ENCODE peak calls at places on chromosome X, in ten cellular contexts. One of them, this sample, is unnamed.

GRCh38 chrX:87679849-87680248 is 162.2 kb downstream of the KLHL4 start:
- DNase-seq in ELR: no peak
- DNase-seq in amygdala: no peak
- DNase-seq in NCI-H510A treated with DMSO at 0.1 percent for 48 hours: no peak
- DNase-seq in activated CD4-positive, alpha-beta T cell treated with anti-CD3 and anti-CD28 coated beads for 4 hours: no peak
- DNase-seq in A172: no peak
- DNase-seq in CD8-positive, alpha-beta T cell: no peak
- DNase-seq in activated T-helper 1 cell treated with anti-CD3 and anti-CD28 coated beads, Interleukin-12 subunit alpha, Interleukin-12 subunit beta, Interleukin-2, Interleukin-4 antibody, amounts not matched to agents 30 ng/mL and 10 ng/mL and 1 ng/mL, durations not matched to agents 14 hours and 24 hours and 36 hours: no peak
- DNase-seq in NCI-H774: no peak
- DNase-seq in IMR-90: no peak
- DNase-seq in this sample: no peak

GRCh38 chrX:20547649-20548051 is 280.9 kb upstream of the RPS6KA3 start:
- DNase-seq in activated T-helper 1 cell treated with anti-CD3 and anti-CD28 coated beads, Interleukin-12 subunit alpha, Interleukin-12 subunit beta, Interleukin-2, Interleukin-4 antibody, amounts not matched to agents 30 ng/mL and 10 ng/mL and 1 ng/mL, durations not matched to agents 14 hours and 24 hours and 36 hours: no peak
- DNase-seq in CD8-positive, alpha-beta T cell: no peak
- DNase-seq in NCI-H510A treated with DMSO at 0.1 percent for 48 hours: no peak
- DNase-seq in NCI-H774: no peak
- DNase-seq in ELR: peak; percentile 23
- DNase-seq in amygdala: no peak
- DNase-seq in IMR-90: peak; percentile 68
- DNase-seq in activated CD4-positive, alpha-beta T cell treated with anti-CD3 and anti-CD28 coated beads for 4 hours: no peak
- DNase-seq in A172: peak; percentile 74
- DNase-seq in this sample: no peak

GRCh38 chrX:2690856-2691542 is at the start of gene CD99:
- DNase-seq in A172: peak; percentile 86
- DNase-seq in ELR: peak; percentile 88
- DNase-seq in IMR-90: peak; percentile 78
- DNase-seq in NCI-H774: no peak
- DNase-seq in activated T-helper 1 cell treated with anti-CD3 and anti-CD28 coated beads, Interleukin-12 subunit alpha, Interleukin-12 subunit beta, Interleukin-2, Interleukin-4 antibody, amounts not matched to agents 30 ng/mL and 10 ng/mL and 1 ng/mL, durations not matched to agents 14 hours and 24 hours and 36 hours: peak; percentile 90
- DNase-seq in NCI-H510A treated with DMSO at 0.1 percent for 48 hours: no peak
- DNase-seq in amygdala: no peak
- DNase-seq in CD8-positive, alpha-beta T cell: peak; percentile 91
- DNase-seq in activated CD4-positive, alpha-beta T cell treated with anti-CD3 and anti-CD28 coated beads for 4 hours: peak; percentile 93
- DNase-seq in this sample: peak; percentile 79

GRCh38 chrX:125203737-125204578 is 115.7 kb upstream of the TEX13C start:
- DNase-seq in ELR: no peak
- DNase-seq in A172: no peak
- DNase-seq in NCI-H510A treated with DMSO at 0.1 percent for 48 hours: peak; percentile 20
- DNase-seq in amygdala: no peak
- DNase-seq in IMR-90: no peak
- DNase-seq in activated CD4-positive, alpha-beta T cell treated with anti-CD3 and anti-CD28 coated beads for 4 hours: no peak
- DNase-seq in activated T-helper 1 cell treated with anti-CD3 and anti-CD28 coated beads, Interleukin-12 subunit alpha, Interleukin-12 subunit beta, Interleukin-2, Interleukin-4 antibody, amounts not matched to agents 30 ng/mL and 10 ng/mL and 1 ng/mL, durations not matched to agents 14 hours and 24 hours and 36 hours: no peak
- DNase-seq in CD8-positive, alpha-beta T cell: no peak
- DNase-seq in NCI-H774: peak; percentile 67
- DNase-seq in this sample: peak; percentile 52

GRCh38 chrX:20361081-20361889 is 94.6 kb upstream of the RPS6KA3 start:
- DNase-seq in ELR: no peak
- DNase-seq in CD8-positive, alpha-beta T cell: no peak
- DNase-seq in NCI-H774: no peak
- DNase-seq in IMR-90: peak; percentile 53
- DNase-seq in activated CD4-positive, alpha-beta T cell treated with anti-CD3 and anti-CD28 coated beads for 4 hours: no peak
- DNase-seq in activated T-helper 1 cell treated with anti-CD3 and anti-CD28 coated beads, Interleukin-12 subunit alpha, Interleukin-12 subunit beta, Interleukin-2, Interleukin-4 antibody, amounts not matched to agents 30 ng/mL and 10 ng/mL and 1 ng/mL, durations not matched to agents 14 hours and 24 hours and 36 hours: no peak
- DNase-seq in A172: no peak
- DNase-seq in amygdala: no peak
- DNase-seq in NCI-H510A treated with DMSO at 0.1 percent for 48 hours: no peak
- DNase-seq in this sample: no peak

GRCh38 chrX:129427267-129427666 is 96.0 kb downstream of the SMARCA1 start:
- DNase-seq in A172: no peak
- DNase-seq in amygdala: no peak
- DNase-seq in NCI-H774: no peak
- DNase-seq in NCI-H510A treated with DMSO at 0.1 percent for 48 hours: no peak
- DNase-seq in IMR-90: no peak
- DNase-seq in activated CD4-positive, alpha-beta T cell treated with anti-CD3 and anti-CD28 coated beads for 4 hours: no peak
- DNase-seq in CD8-positive, alpha-beta T cell: no peak
- DNase-seq in activated T-helper 1 cell treated with anti-CD3 and anti-CD28 coated beads, Interleukin-12 subunit alpha, Interleukin-12 subunit beta, Interleukin-2, Interleukin-4 antibody, amounts not matched to agents 30 ng/mL and 10 ng/mL and 1 ng/mL, durations not matched to agents 14 hours and 24 hours and 36 hours: no peak
- DNase-seq in ELR: no peak
- DNase-seq in this sample: no peak

GRCh38 chrX:72712094-72712755 is 1.9 kb downstream of the PHKA1 start:
- DNase-seq in activated CD4-positive, alpha-beta T cell treated with anti-CD3 and anti-CD28 coated beads for 4 hours: no peak
- DNase-seq in CD8-positive, alpha-beta T cell: no peak
- DNase-seq in ELR: peak; percentile 9
- DNase-seq in activated T-helper 1 cell treated with anti-CD3 and anti-CD28 coated beads, Interleukin-12 subunit alpha, Interleukin-12 subunit beta, Interleukin-2, Interleukin-4 antibody, amounts not matched to agents 30 ng/mL and 10 ng/mL and 1 ng/mL, durations not matched to agents 14 hours and 24 hours and 36 hours: no peak
- DNase-seq in amygdala: no peak
- DNase-seq in NCI-H510A treated with DMSO at 0.1 percent for 48 hours: peak; percentile 22
- DNase-seq in A172: no peak
- DNase-seq in NCI-H774: no peak
- DNase-seq in IMR-90: peak; percentile 13
- DNase-seq in this sample: no peak

GRCh38 chrX:41960142-41960541 is 36.8 kb upstream of the CASK start:
- DNase-seq in amygdala: no peak
- DNase-seq in CD8-positive, alpha-beta T cell: no peak
- DNase-seq in NCI-H510A treated with DMSO at 0.1 percent for 48 hours: no peak
- DNase-seq in activated T-helper 1 cell treated with anti-CD3 and anti-CD28 coated beads, Interleukin-12 subunit alpha, Interleukin-12 subunit beta, Interleukin-2, Interleukin-4 antibody, amounts not matched to agents 30 ng/mL and 10 ng/mL and 1 ng/mL, durations not matched to agents 14 hours and 24 hours and 36 hours: no peak
- DNase-seq in IMR-90: no peak
- DNase-seq in ELR: no peak
- DNase-seq in A172: no peak
- DNase-seq in NCI-H774: no peak
- DNase-seq in activated CD4-positive, alpha-beta T cell treated with anti-CD3 and anti-CD28 coated beads for 4 hours: no peak
- DNase-seq in this sample: no peak

GRCh38 chrX:97609357-97609756 is 725.6 kb downstream of the RPA4 start:
- DNase-seq in CD8-positive, alpha-beta T cell: no peak
- DNase-seq in activated CD4-positive, alpha-beta T cell treated with anti-CD3 and anti-CD28 coated beads for 4 hours: no peak
- DNase-seq in IMR-90: no peak
- DNase-seq in NCI-H774: no peak
- DNase-seq in ELR: no peak
- DNase-seq in NCI-H510A treated with DMSO at 0.1 percent for 48 hours: no peak
- DNase-seq in A172: no peak
- DNase-seq in activated T-helper 1 cell treated with anti-CD3 and anti-CD28 coated beads, Interleukin-12 subunit alpha, Interleukin-12 subunit beta, Interleukin-2, Interleukin-4 antibody, amounts not matched to agents 30 ng/mL and 10 ng/mL and 1 ng/mL, durations not matched to agents 14 hours and 24 hours and 36 hours: no peak
- DNase-seq in amygdala: no peak
- DNase-seq in this sample: no peak

GRCh38 chrX:19879742-19880378 is 7.5 kb downstream of the SH3KBP1 start:
- DNase-seq in ELR: no peak
- DNase-seq in activated CD4-positive, alpha-beta T cell treated with anti-CD3 and anti-CD28 coated beads for 4 hours: no peak
- DNase-seq in activated T-helper 1 cell treated with anti-CD3 and anti-CD28 coated beads, Interleukin-12 subunit alpha, Interleukin-12 subunit beta, Interleukin-2, Interleukin-4 antibody, amounts not matched to agents 30 ng/mL and 10 ng/mL and 1 ng/mL, durations not matched to agents 14 hours and 24 hours and 36 hours: no peak
- DNase-seq in CD8-positive, alpha-beta T cell: no peak
- DNase-seq in A172: no peak
- DNase-seq in amygdala: no peak
- DNase-seq in IMR-90: no peak
- DNase-seq in NCI-H774: no peak
- DNase-seq in NCI-H510A treated with DMSO at 0.1 percent for 48 hours: no peak
- DNase-seq in this sample: no peak

GRCh38 chrX:74535211-74535621 is 79.2 kb downstream of the RLIM start:
- DNase-seq in activated T-helper 1 cell treated with anti-CD3 and anti-CD28 coated beads, Interleukin-12 subunit alpha, Interleukin-12 subunit beta, Interleukin-2, Interleukin-4 antibody, amounts not matched to agents 30 ng/mL and 10 ng/mL and 1 ng/mL, durations not matched to agents 14 hours and 24 hours and 36 hours: no peak
- DNase-seq in amygdala: peak; percentile 47
- DNase-seq in A172: no peak
- DNase-seq in ELR: peak; percentile 49
- DNase-seq in NCI-H510A treated with DMSO at 0.1 percent for 48 hours: peak; percentile 42
- DNase-seq in NCI-H774: peak; percentile 1
- DNase-seq in activated CD4-positive, alpha-beta T cell treated with anti-CD3 and anti-CD28 coated beads for 4 hours: no peak
- DNase-seq in CD8-positive, alpha-beta T cell: no peak
- DNase-seq in IMR-90: peak; percentile 71
- DNase-seq in this sample: no peak

GRCh38 chrX:148080593-148080992 is 99.5 kb downstream of the FMR1NB start:
- DNase-seq in activated CD4-positive, alpha-beta T cell treated with anti-CD3 and anti-CD28 coated beads for 4 hours: no peak
- DNase-seq in NCI-H774: no peak
- DNase-seq in NCI-H510A treated with DMSO at 0.1 percent for 48 hours: no peak
- DNase-seq in amygdala: no peak
- DNase-seq in A172: no peak
- DNase-seq in CD8-positive, alpha-beta T cell: no peak
- DNase-seq in IMR-90: no peak
- DNase-seq in ELR: no peak
- DNase-seq in activated T-helper 1 cell treated with anti-CD3 and anti-CD28 coated beads, Interleukin-12 subunit alpha, Interleukin-12 subunit beta, Interleukin-2, Interleukin-4 antibody, amounts not matched to agents 30 ng/mL and 10 ng/mL and 1 ng/mL, durations not matched to agents 14 hours and 24 hours and 36 hours: no peak
- DNase-seq in this sample: no peak